ENCODE peak calls at places on chromosomes 2 and 18, in eight cellular contexts. I is endothelial cell; C is breast epithelium; Z is hypothalamus; M is LoVo; W is T-cell; T is activated CD4-positive, alpha-beta T cell treated with anti-CD3 and anti-CD28 coated beads, Interleukin-2, amount 50 U/mL, for 24 hours; B is GM23248. Q is an unnamed sample.

GRCh38 chr18:38587571-38587970 is 1022.0 kb upstream of the CELF4 start:
- DNase-seq in B (no peak), Z (no peak), W (no peak), I (no peak), C (no peak), T (no peak), M (no peak), Q (no peak)

GRCh38 chr2:65344182-65344581 is 88.2 kb downstream of the SPRED2 start:
- DNase-seq in M (no peak), B (no peak), I (no peak), C (no peak), T (no peak), Z (no peak), W (no peak), Q (no peak)

GRCh38 chr2:238596571-238597551 is 170.1 kb downstream of the ASB1 start:
- DNase-seq in C (peak; percentile 87), T (no peak), B (peak; percentile 93), Z (no peak), M (peak; percentile 85), I (no peak), W (no peak), Q (no peak)

GRCh38 chr2:142472382-142472781 is 341.6 kb upstream of the LRP1B start:
- DNase-seq in I (no peak), C (no peak), T (no peak), Z (no peak), W (no peak), B (no peak), M (no peak), Q (no peak)

GRCh38 chr2:238999290-238999741 is 151.4 kb downstream of the TWIST2 start:
- DNase-seq in T (no peak), Z (no peak), B (no peak), C (no peak), M (no peak), W (no peak), I (no peak), Q (no peak)

GRCh38 chr2:178827739-178828487 is 20.7 kb upstream of the TTN start:
- DNase-seq in B (no peak), M (no peak), I (no peak), C (no peak), T (no peak), Z (no peak), W (no peak), Q (no peak)

GRCh38 chr18:63144748-63145147 is 174.8 kb downstream of the BCL2 start:
- DNase-seq in B (no peak), I (no peak), M (no peak), T (no peak), Z (no peak), W (no peak), C (no peak), Q (no peak)

GRCh38 chr2:44237221-44237620 is 38.1 kb upstream of the SLC3A1 start:
- DNase-seq in B (no peak), W (peak; percentile 17), C (no peak), Z (no peak), M (no peak), I (no peak), T (no peak), Q (no peak)

GRCh38 chr18:52426041-52426440 is 86.0 kb downstream of the DCC start:
- DNase-seq in C (no peak), M (no peak), I (no peak), T (no peak), B (no peak), Z (no peak), W (no peak), Q (no peak)

GRCh38 chr2:59910176-59910575 is 643.3 kb downstream of the BCL11A start:
- DNase-seq in I (no peak), C (no peak), T (no peak), W (no peak), Z (no peak), M (no peak), B (no peak), Q (no peak)

GRCh38 chr2:158174956-158175355 is 73.3 kb downstream of the UPP2 start:
- DNase-seq in B (no peak), T (no peak), Z (no peak), W (no peak), C (no peak), M (no peak), I (no peak), Q (no peak)

GRCh38 chr2:25297738-25298137 is 44.0 kb downstream of the DNMT3A start:
- DNase-seq in I (no peak), M (no peak), T (no peak), Z (no peak), W (no peak), C (no peak), B (no peak), Q (no peak)

GRCh38 chr2:73730810-73731209 is 6.3 kb downstream of the TPRKB start:
- DNase-seq in I (no peak), M (no peak), B (no peak), W (no peak), C (no peak), Z (peak; percentile 34), T (no peak), Q (no peak)

GRCh38 chr2:169294001-169294675 is 68.2 kb downstream of the LRP2 start:
- DNase-seq in T (no peak), I (no peak), Z (no peak), C (no peak), B (no peak), M (no peak), W (no peak), Q (no peak)

GRCh38 chr2:202311823-202312388 is 46.3 kb downstream of the NOP58 start:
- DNase-seq in B (no peak), W (no peak), Z (no peak), I (no peak), T (no peak), M (no peak), C (no peak), Q (no peak)

GRCh38 chr2:55885129-55885943 is 38.2 kb downstream of the EFEMP1 start:
- DNase-seq in B (peak; percentile 90), W (no peak), Z (no peak), M (peak; percentile 5), I (no peak), T (no peak), C (no peak), Q (no peak)

GRCh38 chr2:30178618-30179404 is 32.0 kb downstream of the YPEL5 start:
- DNase-seq in W (no peak), M (no peak), Z (peak; percentile 16), C (no peak), B (peak; percentile 84), I (no peak), T (no peak), Q (no peak)

GRCh38 chr2:205405194-205405593 is 277.1 kb upstream of the NRP2 start:
- DNase-seq in M (no peak), B (peak; percentile 30), C (no peak), W (no peak), I (no peak), Z (no peak), T (no peak), Q (no peak)

GRCh38 chr2:25076749-25077148 is 34.9 kb downstream of the EFR3B start:
- DNase-seq in C (no peak), I (no peak), B (peak; percentile 11), Z (no peak), W (no peak), M (no peak), T (no peak), Q (no peak)

GRCh38 chr2:24969784-24970183 is 2.0 kb downstream of the DNAJC27 start:
- DNase-seq in Z (no peak), W (no peak), B (peak; percentile 26), T (no peak), C (no peak), M (no peak), I (no peak), Q (no peak)

GRCh38 chr2:134320930-134321329 is 67.1 kb downstream of the MGAT5 start:
- DNase-seq in M (no peak), C (peak; percentile 49), B (no peak), Z (no peak), T (no peak), W (peak; percentile 24), I (no peak), Q (no peak)

GRCh38 chr18:28161608-28162599 is 15.0 kb downstream of the CDH2 start:
- DNase-seq in T (no peak), I (no peak), M (no peak), B (peak; percentile 86), W (no peak), C (no peak), Z (no peak), Q (no peak)

GRCh38 chr2:9950521-9951271 is 797 bp upstream of the GRHL1 start:
- DNase-seq in B (peak; percentile 62), W (peak; percentile 31), M (peak; percentile 52), C (no peak), I (peak; percentile 42), Z (peak; percentile 61), T (no peak), Q (peak; percentile 66)

GRCh38 chr2:64750001-64750816 is 96.5 kb upstream of the SERTAD2 start:
- DNase-seq in C (peak; percentile 55), I (peak; percentile 42), B (peak; percentile 81), W (peak; percentile 13), M (peak; percentile 49), Z (peak; percentile 35), T (no peak), Q (peak; percentile 71)

GRCh38 chr2:233240897-233241296 is 10.6 kb upstream of the ATG16L1 start:
- DNase-seq in I (no peak), B (no peak), C (no peak), W (no peak), M (no peak), Z (no peak), T (no peak), Q (no peak)

GRCh38 chr2:70779911-70780580 is 10.4 kb downstream of the FIGLA start:
- DNase-seq in C (no peak), Z (no peak), I (no peak), M (no peak), B (peak; percentile 86), W (no peak), T (no peak), Q (no peak)

GRCh38 chr2:230774348-230774951 is 61.8 kb downstream of the CAB39 start:
- DNase-seq in W (no peak), B (peak; percentile 93), T (no peak), M (peak; percentile 55), Z (no peak), C (no peak), I (no peak), Q (no peak)

Q was measured in mesothelial cell of epicardium.